ENCODE peak calls at places on chromosomes 3 and 15, in ten cellular contexts. S, Y, T, K, R, A, V, B, X and P are unnamed samples.

GRCh38 chr3:194906229-194906629 is 220.5 kb downstream of the FAM43A start:
- DNase-seq in X (no peak), R (no peak), K (no peak), T (no peak), V (no peak), S (no peak), A (peak), Y (peak), B (peak), P (no peak)

GRCh38 chr3:128491900-128492352 is 1.1 kb downstream of the GATA2 start:
- DNase-seq in X (peak), V (no peak), A (no peak), R (no peak), T (no peak), Y (no peak), B (no peak), K (no peak), S (peak), P (peak)

GRCh38 chr15:62958528-62958927 is 84.0 kb upstream of the TPM1 start:
- DNase-seq in B (peak), K (no peak), R (no peak), Y (no peak), X (no peak), A (peak), V (no peak), S (no peak), T (no peak), P (no peak)

GRCh38 chr3:4680227-4680691 is 187.1 kb downstream of the ITPR1 start:
- DNase-seq in X (no peak), A (no peak), K (no peak), V (no peak), S (no peak), Y (peak), B (no peak), R (no peak), T (no peak), P (peak)

GRCh38 chr3:111739241-111739952 is 119.7 kb upstream of the PHLDB2 start:
- DNase-seq in K (no peak), X (no peak), T (no peak), S (no peak), B (peak), A (peak), R (no peak), Y (peak), V (peak), P (peak)

GRCh38 chr3:12393894-12394293 is 90.4 kb upstream of the TSEN2 start:
- DNase-seq in K (no peak), Y (peak), B (peak), R (no peak), A (no peak), T (no peak), V (peak), X (no peak), S (no peak), P (peak)

GRCh38 chr3:19947549-19948071 is 713 bp downstream of the RAB5A start:
- DNase-seq in S (no peak), X (peak), K (peak), B (peak), A (peak), Y (peak), R (peak), T (peak), V (peak), P (peak)

GRCh38 chr15:71357357-71357756 is 242.1 kb downstream of the THSD4 start:
- DNase-seq in V (no peak), A (peak), K (no peak), S (peak), T (peak), B (peak), Y (no peak), X (no peak), R (peak), P (no peak)

GRCh38 chr3:119579366-119580147 is at the start of gene ADPRH:
- DNase-seq in A (peak), T (peak), S (peak), R (peak), Y (peak), V (peak), X (peak), K (peak), B (peak), P (peak)

GRCh38 chr3:170621256-170621655 is 35.4 kb upstream of the SLC7A14 start:
- DNase-seq in X (no peak), K (no peak), S (no peak), Y (peak), R (no peak), V (no peak), B (no peak), T (no peak), A (no peak), P (no peak)

GRCh38 chr3:69505770-69506407 is 120.0 kb upstream of the FRMD4B start:
- DNase-seq in S (no peak), B (peak), V (no peak), K (no peak), R (no peak), X (no peak), A (no peak), T (peak), Y (no peak), P (no peak)

GRCh38 chr15:76996526-76997401 is 1.8 kb downstream of the PSTPIP1 start:
- DNase-seq in B (peak), T (no peak), Y (peak), X (peak), S (peak), A (no peak), R (no peak), V (no peak), K (no peak), P (no peak)

GRCh38 chr3:52062499-52062898 is 6.1 kb upstream of the DUSP7 start:
- DNase-seq in S (peak), X (no peak), T (no peak), R (peak), A (peak), K (peak), Y (peak), V (peak), B (peak), P (peak)

GRCh38 chr3:168053115-168053514 is 42.6 kb downstream of the GOLIM4 start:
- DNase-seq in T (no peak), S (no peak), K (no peak), B (no peak), Y (no peak), X (no peak), A (no peak), V (no peak), R (no peak), P (no peak)
- TF ChIP-seq CTCF in T (no peak), S (peak), K (no peak), B (peak), Y (peak), X (no peak), A (no peak), V (peak), R (no peak), P (peak)

DNA sequence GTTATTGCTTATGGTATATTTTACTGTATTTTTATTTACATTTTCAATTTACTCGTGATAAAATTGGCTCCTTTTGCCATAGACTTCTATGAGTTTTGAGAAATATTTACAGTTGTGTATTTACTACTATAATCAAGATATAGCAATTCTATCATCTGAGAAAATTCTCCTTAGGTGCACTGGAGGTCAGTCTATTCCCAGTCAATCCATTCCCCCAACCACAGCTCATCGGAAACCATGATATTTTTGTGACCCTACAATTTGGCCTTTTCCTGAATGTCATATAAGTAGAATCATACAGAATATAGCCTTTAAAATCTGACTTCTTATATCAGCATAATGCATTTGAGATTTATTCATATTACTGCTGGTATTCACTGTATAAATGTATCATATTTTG is 114.7 kb upstream of the LRTM1 start:
- DNase-seq in R (no peak), Y (peak), A (no peak), X (no peak), T (no peak), S (no peak), K (no peak), B (peak), V (no peak), P (no peak)
- TF ChIP-seq CTCF in R (no peak), Y (peak), A (no peak), X (no peak), T (peak), S (no peak), K (no peak), B (peak), V (no peak), P (no peak)

GRCh38 chr3:160641675-160642330 is 35.2 kb upstream of the ARL14 start:
- DNase-seq in R (no peak), T (no peak), B (peak), S (no peak), K (no peak), A (no peak), V (no peak), X (no peak), Y (peak), P (peak)

GRCh38 chr3:160649596-160649995 is 27.4 kb upstream of the ARL14 start:
- DNase-seq in V (no peak), K (no peak), X (no peak), S (no peak), B (no peak), Y (no peak), T (no peak), R (no peak), A (no peak), P (peak)

GRCh38 chr3:160644491-160644890 is 32.5 kb upstream of the ARL14 start:
- DNase-seq in V (no peak), B (no peak), R (no peak), A (no peak), S (no peak), T (peak), Y (no peak), K (no peak), X (no peak), P (no peak)

GRCh38 chr3:160648701-160649100 is 28.3 kb upstream of the ARL14 start:
- DNase-seq in B (no peak), Y (no peak), X (no peak), T (no peak), K (no peak), V (no peak), A (no peak), S (no peak), R (no peak), P (no peak)

GRCh38 chr3:160643994-160644393 is 33.0 kb upstream of the ARL14 start:
- DNase-seq in V (no peak), K (no peak), A (no peak), R (no peak), X (no peak), B (no peak), S (no peak), T (peak), Y (peak), P (peak)
- TF ChIP-seq CTCF in V (peak), K (no peak), A (no peak), R (no peak), X (no peak), B (no peak), S (no peak), T (peak), Y (peak), P (peak)

GRCh38 chr15:73712107-73712506 is 27.9 kb downstream of the CD276 start:
- DNase-seq in Y (no peak), X (no peak), B (no peak), A (no peak), T (peak), V (no peak), S (no peak), R (no peak), K (no peak), P (no peak)
- TF ChIP-seq CTCF in Y (no peak), X (no peak), B (peak), A (no peak), T (peak), V (no peak), S (no peak), R (no peak), K (no peak), P (peak)

DNA sequence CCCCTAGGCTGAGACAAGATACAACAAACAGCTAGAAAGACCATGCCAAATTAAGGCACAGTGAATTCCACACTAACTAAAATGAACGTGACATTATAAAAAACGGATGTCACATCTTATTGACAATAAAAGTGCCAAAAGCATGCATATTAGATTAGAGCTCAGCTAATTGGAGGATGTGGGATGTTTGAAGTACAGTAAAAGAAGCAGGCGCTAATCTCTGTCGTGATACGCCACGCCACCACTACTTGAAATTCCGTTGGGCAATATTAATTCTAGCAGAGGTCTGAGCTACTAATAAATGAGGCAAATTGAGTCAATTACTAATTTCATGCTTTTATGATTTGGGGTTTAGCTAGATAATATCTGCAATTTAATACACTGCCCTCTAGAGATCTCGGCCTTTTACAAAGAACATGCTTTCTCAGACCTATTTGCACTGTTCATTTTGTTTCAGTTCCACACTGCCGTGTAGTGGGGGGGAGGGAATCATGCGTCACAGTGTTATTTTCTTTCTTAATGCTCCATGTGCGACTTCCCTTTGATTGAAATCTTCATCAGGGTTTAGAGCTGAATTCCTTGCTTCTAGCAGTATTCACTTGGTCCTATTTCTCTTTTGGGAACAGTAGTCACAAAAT is 52.9 kb upstream of the ROBO2 start:
- DNase-seq in R (no peak), T (no peak), X (no peak), S (no peak), Y (no peak), V (no peak), K (no peak), A (no peak), B (no peak), P (no peak)
- TF ChIP-seq CTCF in R (no peak), T (no peak), X (no peak), S (no peak), Y (no peak), V (no peak), K (no peak), A (no peak), B (no peak), P (no peak)

GRCh38 chr3:58642846-58643245 is 23.7 kb downstream of the FAM3D start:
- DNase-seq in A (no peak), Y (no peak), X (no peak), R (no peak), K (no peak), T (no peak), B (no peak), S (no peak), V (no peak), P (no peak)
- TF ChIP-seq CTCF in A (no peak), Y (no peak), X (no peak), R (no peak), K (no peak), T (no peak), B (no peak), S (no peak), V (no peak), P (no peak)

DNA sequence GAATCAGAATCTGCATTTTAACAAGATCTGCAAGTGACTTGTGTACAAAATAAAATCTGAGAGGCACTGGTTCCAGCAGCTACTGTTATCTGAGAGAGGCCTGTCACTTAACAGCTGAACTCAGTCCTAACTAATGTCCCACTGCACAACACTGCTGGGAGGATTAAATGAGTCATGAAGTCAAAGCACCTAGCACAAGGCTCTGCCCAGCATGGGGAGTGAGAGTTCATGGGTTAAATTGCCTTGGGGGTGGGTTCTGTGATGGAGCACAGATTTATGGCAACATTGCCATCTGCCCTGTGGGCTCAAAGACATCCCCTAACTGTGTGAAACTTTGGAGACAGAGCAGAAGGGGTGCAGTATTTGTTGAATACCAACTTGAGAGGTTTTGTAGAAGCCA is 250.9 kb downstream of the PLCL2 start:
- DNase-seq in T (no peak), B (no peak), Y (no peak), V (no peak), R (no peak), K (no peak), A (no peak), X (no peak), S (no peak), P (no peak)
- TF ChIP-seq CTCF in T (no peak), B (no peak), Y (no peak), V (no peak), R (no peak), K (no peak), A (no peak), X (no peak), S (no peak), P (no peak)

DNA sequence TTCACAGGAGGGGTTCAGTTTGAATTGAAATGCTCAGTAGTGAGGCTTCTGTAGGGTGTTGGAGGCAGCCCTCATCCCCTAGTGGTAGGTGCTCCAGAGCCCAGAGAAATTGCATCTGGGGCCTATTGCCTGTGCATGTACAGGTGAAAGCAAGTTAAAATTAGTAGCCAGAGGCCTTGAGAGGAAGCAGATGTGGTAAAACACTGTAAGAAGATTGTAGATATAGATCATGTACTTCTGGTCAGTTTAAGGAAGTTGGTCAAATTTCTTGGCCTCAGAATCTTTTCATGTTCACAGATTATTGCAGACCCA is 34.6 kb downstream of the IGSF10 start:
- DNase-seq in A (no peak), S (no peak), X (no peak), Y (no peak), T (no peak), B (no peak), K (peak), V (peak), R (no peak), P (no peak)
- TF ChIP-seq CTCF in A (no peak), S (no peak), X (no peak), Y (no peak), T (no peak), B (no peak), K (no peak), V (peak), R (no peak), P (no peak)

GRCh38 chr15:53346583-53346982 is 412.9 kb downstream of the WDR72 start:
- DNase-seq in X (no peak), A (no peak), K (no peak), S (no peak), Y (no peak), R (no peak), V (no peak), B (no peak), T (no peak), P (no peak)

GRCh38 chr15:53354905-53355304 is 404.6 kb downstream of the WDR72 start:
- DNase-seq in B (no peak), T (no peak), R (no peak), A (no peak), K (no peak), Y (no peak), X (no peak), V (no peak), S (no peak), P (no peak)

GRCh38 chr15:53351373-53351772 is 408.1 kb downstream of the WDR72 start:
- DNase-seq in B (no peak), Y (no peak), K (no peak), R (no peak), T (no peak), X (no peak), S (no peak), V (peak), A (no peak), P (no peak)
- TF ChIP-seq CTCF in B (no peak), Y (no peak), K (no peak), R (no peak), T (peak), X (no peak), S (no peak), V (peak), A (no peak), P (no peak)